ENCODE peak calls at places on chromosomes 7 and 10, in seven cellular contexts. R, Z, H, L, U, M and J are unnamed samples. For H3K9me3, the result is how much of the 10 kb centered on the place peaks cover.

GRCh38 chr7:100952641-100953040 is 3.3 kb downstream of the MUC3A start:
- DNase-seq in R (no peak), Z (no peak), H (no peak), L (no peak), U (no peak), M (no peak), J (no peak)

GRCh38 chr7:100353685-100354330 is 4.1 kb upstream of the PILRB start:
- DNase-seq in R (peak), Z (no peak), H (peak), L (no peak), U (no peak), M (no peak), J (no peak)

GRCh38 chr7:803243-803635 is 29.0 kb upstream of the SUN1 start:
- DNase-seq in R (no peak), Z (no peak), H (no peak), L (no peak), U (no peak), M (no peak), J (no peak)

GRCh38 chr7:140506788-140507464 is 27.6 kb upstream of the MKRN1 start:
- DNase-seq in R (no peak), Z (peak), H (peak), L (peak), U (no peak), M (peak), J (no peak)

GRCh38 chr7:102072636-102073209 is 213.9 kb upstream of the SH2B2 start:
- DNase-seq in R (no peak), Z (no peak), H (no peak), L (peak), U (no peak), M (no peak), J (no peak)

GRCh38 chr10:132987671-132988571 is 45.6 kb upstream of the CFAP46 start:
- DNase-seq in R (no peak), Z (no peak), H (no peak), L (peak), U (no peak), M (peak), J (no peak)

GRCh38 chr10:102150970-102151773 is 1.0 kb upstream of the NOLC1 start:
- DNase-seq in R (no peak), Z (no peak), H (no peak), L (peak), U (no peak), M (peak), J (no peak)

GRCh38 chr10:1399431-1400120 is 337.7 kb downstream of the ADARB2 start:
- DNase-seq in R (no peak), Z (no peak), H (no peak), L (no peak), U (no peak), M (no peak), J (no peak)

GRCh38 chr7:100641860-100642533 is 645 bp upstream of the TFR2 start:
- DNase-seq in R (no peak), Z (no peak), H (no peak), L (no peak), U (no peak), M (no peak), J (no peak)

GRCh38 chr10:47371629-47372485 is 12.2 kb downstream of the ZNF488 start:
- DNase-seq in R (peak), Z (peak), H (no peak), L (no peak), U (no peak), M (no peak), J (no peak)

GRCh38 chr7:20236790-20237189 is 19.6 kb upstream of the MACC1 start:
- DNase-seq in R (no peak), Z (no peak), H (no peak), L (no peak), U (no peak), M (peak), J (no peak)

GRCh38 chr10:2985729-2986232 is 81.6 kb upstream of the PFKP start:
- DNase-seq in R (no peak), Z (no peak), H (no peak), L (peak), U (no peak), M (peak), J (no peak)

DNA sequence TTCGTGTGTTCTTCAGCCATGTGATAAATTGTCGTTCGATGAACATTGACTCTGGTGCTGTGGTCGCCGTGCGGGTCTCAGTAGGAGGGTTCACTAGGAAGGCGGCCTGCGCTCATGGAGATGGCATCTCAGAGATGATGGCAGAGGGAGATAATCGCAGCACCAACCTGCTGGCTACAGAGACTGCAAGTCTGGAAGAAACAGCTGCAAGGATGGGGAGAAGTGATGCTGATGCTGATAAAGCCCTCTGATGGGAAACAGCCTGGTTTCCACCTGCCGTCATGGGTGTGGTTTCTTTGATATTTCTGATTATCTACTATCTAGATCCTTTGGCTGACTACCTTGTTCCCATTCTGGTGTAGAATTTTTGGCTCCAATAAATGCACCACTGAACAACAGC is 130.5 kb upstream of the ANKRD30A start:
- DNase-seq in R (no peak), Z (no peak), H (no peak), L (no peak), U (no peak), M (no peak), J (no peak)
- H3K9me3 ChIP-seq in R (under half), Z (under half), H (under half), L (under half), U (under half), M (under half), J (under half)

GRCh38 chr7:22152690-22153089 is 204.3 kb downstream of the RAPGEF5 start:
- DNase-seq in R (no peak), Z (no peak), H (no peak), L (no peak), U (no peak), M (no peak), J (no peak)
- H3K9me3 ChIP-seq in R (under half), Z (under half), H (under half), L (under half), U (under half), M (under half), J (under half)

GRCh38 chr7:157791261-157791660 is 454.5 kb downstream of the DNAJB6 start:
- DNase-seq in R (no peak), Z (no peak), H (no peak), L (no peak), U (no peak), M (no peak), J (no peak)

GRCh38 chr7:157792241-157792950 is 455.6 kb downstream of the DNAJB6 start:
- DNase-seq in R (no peak), Z (no peak), H (no peak), L (no peak), U (no peak), M (no peak), J (no peak)

GRCh38 chr7:157793973-157794763 is 457.4 kb downstream of the DNAJB6 start:
- DNase-seq in R (no peak), Z (no peak), H (no peak), L (no peak), U (no peak), M (no peak), J (no peak)

GRCh38 chr7:157791666-157792065 is 454.9 kb downstream of the DNAJB6 start:
- DNase-seq in R (no peak), Z (no peak), H (no peak), L (no peak), U (no peak), M (no peak), J (no peak)

DNA sequence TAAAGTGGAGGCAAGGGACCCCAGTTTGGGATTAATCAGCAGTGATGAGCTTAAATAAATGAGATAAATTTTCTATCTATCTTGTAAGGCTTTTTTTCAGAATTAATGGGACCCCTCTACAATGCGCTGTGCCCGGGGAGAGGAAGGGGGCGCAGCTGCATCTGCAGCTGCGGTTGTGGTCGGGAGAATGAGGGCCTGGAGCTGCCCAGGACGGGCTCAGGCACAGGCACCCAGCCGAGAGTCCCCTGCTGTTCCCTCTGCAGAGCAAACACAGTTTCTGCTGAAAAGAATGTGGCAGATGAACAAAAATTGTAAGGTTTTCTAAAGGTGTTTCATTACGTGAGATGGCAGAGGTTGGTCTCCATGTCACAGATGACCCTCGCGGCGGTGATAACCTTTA is 456.1 kb downstream of the DNAJB6 start:
- DNase-seq in R (no peak), Z (no peak), H (no peak), L (no peak), U (no peak), M (no peak), J (no peak)
- H3K9me3 ChIP-seq in R (under half), Z (under half), H (under half), L (under half), U (under half), M (under half), J (under half)

DNA sequence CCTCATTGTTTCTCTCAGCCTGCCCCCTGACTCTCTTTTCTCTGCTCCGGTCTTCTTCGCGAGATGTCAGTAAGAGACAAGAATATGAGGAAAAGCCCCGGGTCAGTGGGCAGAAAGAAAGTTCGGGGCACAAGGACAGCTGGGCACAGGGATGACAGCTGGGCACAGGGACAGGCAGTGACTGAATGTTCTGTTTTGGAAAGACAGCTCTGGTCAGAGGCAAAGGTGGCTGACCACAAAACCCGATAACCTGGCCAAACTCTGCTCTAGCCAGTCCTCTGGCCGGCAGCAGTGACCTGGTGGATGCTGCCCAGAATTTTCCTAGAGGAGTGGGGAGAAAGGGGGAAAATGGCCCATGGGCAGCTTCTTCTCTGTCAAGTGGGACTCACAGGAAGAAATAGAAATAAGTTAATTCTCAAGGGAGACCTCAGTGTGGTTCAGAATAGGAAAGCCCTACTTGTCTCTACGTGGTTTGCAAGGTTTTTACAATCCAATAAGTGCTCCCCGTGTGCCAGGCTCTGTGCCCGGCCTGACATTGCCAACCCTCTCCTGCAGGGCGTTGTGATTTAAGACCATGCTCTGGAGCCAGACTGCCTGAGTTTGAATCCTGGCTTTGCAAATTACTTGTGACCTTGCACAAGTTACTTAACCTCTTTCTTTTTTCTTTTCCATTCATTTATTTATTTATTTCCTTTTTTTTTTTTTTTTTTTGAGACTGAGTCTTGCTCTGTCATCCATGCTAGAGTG is 110.6 kb upstream of the ZNF716 start:
- DNase-seq in R (no peak), Z (no peak), H (no peak), L (no peak), U (no peak), M (no peak), J (no peak)
- H3K9me3 ChIP-seq in R (under half), Z (under half), H (under half), L (under half), U (under half), M (under half), J (under half)

DNA sequence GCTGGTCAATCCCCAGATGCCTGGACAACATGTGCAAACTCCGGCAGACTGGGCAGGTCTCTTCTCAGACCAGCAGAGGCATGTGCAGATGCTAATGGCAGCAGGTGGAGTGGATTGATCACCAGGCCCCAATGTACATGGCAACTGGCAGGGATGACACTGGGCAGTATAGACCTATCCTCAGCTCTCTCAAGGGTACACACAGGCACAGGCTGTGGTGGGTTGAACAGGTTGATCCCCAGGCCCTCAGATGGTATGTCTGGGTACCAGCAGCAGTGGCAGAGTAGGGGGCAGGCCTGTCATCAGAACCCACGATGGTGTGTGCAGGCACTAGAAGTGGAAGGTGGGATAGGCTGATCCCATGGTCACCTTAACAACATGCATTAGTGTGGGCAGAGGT is 98.7 kb downstream of the LANCL2 start:
- DNase-seq in R (no peak), Z (no peak), H (no peak), L (no peak), U (no peak), M (no peak), J (no peak)
- H3K9me3 ChIP-seq in R (under half), Z (under half), H (under half), L (under half), U (under half), M (under half), J (under half)

GRCh38 chr10:130395248-130395936 is 259.2 kb downstream of the GLRX3 start:
- DNase-seq in R (no peak), Z (no peak), H (no peak), L (no peak), U (no peak), M (no peak), J (no peak)

GRCh38 chr10:130394832-130395231 is 258.6 kb downstream of the GLRX3 start:
- DNase-seq in R (no peak), Z (no peak), H (no peak), L (no peak), U (no peak), M (no peak), J (no peak)

GRCh38 chr10:130392031-130392430 is 255.8 kb downstream of the GLRX3 start:
- DNase-seq in R (no peak), Z (no peak), H (peak), L (no peak), U (no peak), M (no peak), J (no peak)

GRCh38 chr10:130396044-130396443 is 259.9 kb downstream of the GLRX3 start:
- DNase-seq in R (no peak), Z (no peak), H (no peak), L (no peak), U (no peak), M (no peak), J (no peak)

GRCh38 chr10:130393342-130393741 is 257.2 kb downstream of the GLRX3 start:
- DNase-seq in R (no peak), Z (no peak), H (no peak), L (no peak), U (no peak), M (no peak), J (no peak)
- H3K9me3 ChIP-seq in R (under half), Z (under half), H (under half), L (under half), U (under half), M (under half), J (under half)

DNA sequence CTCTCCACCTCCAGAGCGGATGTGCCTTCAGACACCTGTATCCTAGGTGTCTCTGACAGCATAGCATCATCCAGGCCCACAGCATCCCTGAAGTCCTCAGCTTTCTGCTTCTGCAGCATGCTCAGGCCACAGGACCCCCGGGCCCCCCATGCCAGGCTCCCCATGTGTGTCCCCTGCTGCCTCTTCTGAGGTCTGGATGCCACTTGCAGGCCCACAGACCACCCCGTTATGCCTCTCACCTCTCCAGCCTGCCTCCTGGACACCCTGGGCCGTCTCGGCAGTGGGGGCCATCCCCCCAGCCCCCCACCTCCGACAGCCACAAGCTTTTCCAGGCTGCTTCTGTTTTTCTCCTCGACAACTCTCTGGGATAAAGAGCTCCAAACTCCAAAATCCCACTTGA is 84.4 kb downstream of the WNT2 start:
- DNase-seq in R (no peak), Z (no peak), H (no peak), L (no peak), U (no peak), M (no peak), J (no peak)
- H3K9me3 ChIP-seq in R (under half), Z (under half), H (under half), L (under half), U (under half), M (under half), J (under half)

GRCh38 chr7:43664681-43665080 is 64.6 kb downstream of the COA1 start:
- DNase-seq in R (no peak), Z (no peak), H (no peak), L (peak), U (no peak), M (no peak), J (no peak)

GRCh38 chr7:43668035-43668434 is 61.3 kb downstream of the COA1 start:
- DNase-seq in R (no peak), Z (no peak), H (no peak), L (no peak), U (no peak), M (no peak), J (no peak)

GRCh38 chr7:43671520-43671919 is 57.8 kb downstream of the COA1 start:
- DNase-seq in R (no peak), Z (no peak), H (no peak), L (no peak), U (no peak), M (no peak), J (no peak)

GRCh38 chr7:43666938-43667337 is 62.4 kb downstream of the COA1 start:
- DNase-seq in R (no peak), Z (no peak), H (no peak), L (peak), U (no peak), M (peak), J (no peak)

GRCh38 chr7:43669286-43670081 is 59.8 kb downstream of the COA1 start:
- DNase-seq in R (no peak), Z (no peak), H (no peak), L (no peak), U (peak), M (peak), J (peak)
- H3K9me3 ChIP-seq in R (under half), Z (under half), H (under half), L (under half), U (under half), M (under half), J (under half)

GRCh38 chr10:29166713-29167112 is 122.2 kb upstream of the LYZL1 start:
- DNase-seq in R (no peak), Z (no peak), H (no peak), L (no peak), U (no peak), M (no peak), J (no peak)
- H3K9me3 ChIP-seq in R (under half), Z (under half), H (under half), L (half or more), U (under half), M (under half), J (under half)